ENCODE peak calls at places on chromosomes 7 and 10, in seven cellular contexts. One of them, this sample, is unnamed.

GRCh38 chr10:122049076-122049475 is 60.1 kb downstream of the TACC2 start:
- DNase-seq in esophagus squamous epithelium: no peak
- DNase-seq in H1: no peak
- DNase-seq in GM12891: no peak
- DNase-seq in uterus: no peak
- DNase-seq in spleen: peak; percentile 56
- DNase-seq in A549: no peak
- DNase-seq in this sample: no peak

GRCh38 chr10:118409295-118409694 is 67.2 kb upstream of the FAM204A start:
- DNase-seq in esophagus squamous epithelium: no peak
- DNase-seq in H1: no peak
- DNase-seq in GM12891: no peak
- DNase-seq in uterus: no peak
- DNase-seq in spleen: no peak
- DNase-seq in A549: no peak
- DNase-seq in this sample: no peak

GRCh38 chr7:16668049-16668858 is 22.3 kb downstream of the BZW2 start:
- DNase-seq in esophagus squamous epithelium: no peak
- DNase-seq in H1: no peak
- DNase-seq in GM12891: no peak
- DNase-seq in uterus: peak; percentile 87
- DNase-seq in spleen: no peak
- DNase-seq in A549: peak; percentile 88
- DNase-seq in this sample: peak; percentile 87

GRCh38 chr10:12971001-12971788 is 30.3 kb downstream of the CCDC3 start:
- DNase-seq in esophagus squamous epithelium: no peak
- DNase-seq in H1: no peak
- DNase-seq in GM12891: no peak
- DNase-seq in uterus: no peak
- DNase-seq in spleen: no peak
- DNase-seq in A549: no peak
- DNase-seq in this sample: no peak

GRCh38 chr7:13830604-13830915 is 158.9 kb downstream of the ETV1 start:
- DNase-seq in esophagus squamous epithelium: no peak
- DNase-seq in H1: no peak
- DNase-seq in GM12891: no peak
- DNase-seq in uterus: no peak
- DNase-seq in spleen: no peak
- DNase-seq in A549: no peak
- DNase-seq in this sample: no peak

GRCh38 chr7:73894851-73895441 is 34.0 kb downstream of the TMEM270 start:
- DNase-seq in esophagus squamous epithelium: no peak
- DNase-seq in H1: no peak
- DNase-seq in GM12891: no peak
- DNase-seq in uterus: peak; percentile 93
- DNase-seq in spleen: no peak
- DNase-seq in A549: peak; percentile 76
- DNase-seq in this sample: no peak

GRCh38 chr10:74949024-74949423 is 122.6 kb downstream of the KAT6B start:
- DNase-seq in esophagus squamous epithelium: no peak
- DNase-seq in H1: no peak
- DNase-seq in GM12891: no peak
- DNase-seq in uterus: no peak
- DNase-seq in spleen: no peak
- DNase-seq in A549: no peak
- DNase-seq in this sample: no peak

GRCh38 chr10:5975641-5976473 is 1.5 kb downstream of the IL15RA start:
- DNase-seq in esophagus squamous epithelium: no peak
- DNase-seq in H1: no peak
- DNase-seq in GM12891: peak; percentile 60
- DNase-seq in uterus: peak; percentile 70
- DNase-seq in spleen: no peak
- DNase-seq in A549: no peak
- DNase-seq in this sample: peak; percentile 74

GRCh38 chr7:1670894-1671875 is 1.1 kb downstream of the ELFN1 start:
- DNase-seq in esophagus squamous epithelium: no peak
- DNase-seq in H1: no peak
- DNase-seq in GM12891: no peak
- DNase-seq in uterus: peak; percentile 6
- DNase-seq in spleen: peak; percentile 54
- DNase-seq in A549: no peak
- DNase-seq in this sample: no peak

GRCh38 chr7:42232275-42232674 is 4.7 kb downstream of the GLI3 start:
- DNase-seq in esophagus squamous epithelium: no peak
- DNase-seq in H1: no peak
- DNase-seq in GM12891: no peak
- DNase-seq in uterus: peak; percentile 62
- DNase-seq in spleen: no peak
- DNase-seq in A549: no peak
- DNase-seq in this sample: no peak

GRCh38 chr10:90857635-90858488 is at the start of gene HTR7:
- DNase-seq in esophagus squamous epithelium: no peak
- DNase-seq in H1: no peak
- DNase-seq in GM12891: peak; percentile 56
- DNase-seq in uterus: peak; percentile 43
- DNase-seq in spleen: peak; percentile 89
- DNase-seq in A549: peak; percentile 69
- DNase-seq in this sample: peak; percentile 69

GRCh38 chr10:87873656-87874055 is 10.2 kb downstream of the PTEN start:
- DNase-seq in esophagus squamous epithelium: no peak
- DNase-seq in H1: no peak
- DNase-seq in GM12891: no peak
- DNase-seq in uterus: no peak
- DNase-seq in spleen: no peak
- DNase-seq in A549: no peak
- DNase-seq in this sample: no peak

GRCh38 chr10:87882555-87883294 is 19.3 kb downstream of the PTEN start:
- DNase-seq in esophagus squamous epithelium: no peak
- DNase-seq in H1: no peak
- DNase-seq in GM12891: no peak
- DNase-seq in uterus: no peak
- DNase-seq in spleen: no peak
- DNase-seq in A549: no peak
- DNase-seq in this sample: no peak

GRCh38 chr10:87875929-87876571 is 12.6 kb downstream of the PTEN start:
- DNase-seq in esophagus squamous epithelium: no peak
- DNase-seq in H1: no peak
- DNase-seq in GM12891: no peak
- DNase-seq in uterus: no peak
- DNase-seq in spleen: no peak
- DNase-seq in A549: no peak
- DNase-seq in this sample: no peak

GRCh38 chr10:87878664-87879459 is 15.4 kb downstream of the PTEN start:
- DNase-seq in esophagus squamous epithelium: no peak
- DNase-seq in H1: no peak
- DNase-seq in GM12891: no peak
- DNase-seq in uterus: no peak
- DNase-seq in spleen: no peak
- DNase-seq in A549: no peak
- DNase-seq in this sample: peak; percentile 70
- TF ChIP-seq POLR2A in esophagus squamous epithelium: no peak
- TF ChIP-seq POLR2A in H1: no peak
- TF ChIP-seq POLR2A in GM12891: no peak
- TF ChIP-seq POLR2A in uterus: no peak
- TF ChIP-seq POLR2A in spleen: no peak
- TF ChIP-seq POLR2A in A549: no peak
- TF ChIP-seq POLR2A in this sample: no peak

GRCh38 chr10:102641398-102641797 is 2.9 kb upstream of the TRIM8 start:
- DNase-seq in esophagus squamous epithelium: no peak
- DNase-seq in H1: no peak
- DNase-seq in GM12891: no peak
- DNase-seq in uterus: no peak
- DNase-seq in spleen: no peak
- DNase-seq in A549: no peak
- DNase-seq in this sample: peak; percentile 37

GRCh38 chr10:102642553-102643345 is 1.5 kb upstream of the TRIM8 start:
- DNase-seq in esophagus squamous epithelium: no peak
- DNase-seq in H1: no peak
- DNase-seq in GM12891: no peak
- DNase-seq in uterus: peak; percentile 75
- DNase-seq in spleen: peak; percentile 91
- DNase-seq in A549: no peak
- DNase-seq in this sample: peak; percentile 67

GRCh38 chr10:102644066-102644645 is at the start of gene TRIM8:
- DNase-seq in esophagus squamous epithelium: no peak
- DNase-seq in H1: no peak
- DNase-seq in GM12891: no peak
- DNase-seq in uterus: no peak
- DNase-seq in spleen: peak; percentile 94
- DNase-seq in A549: peak; percentile 51
- DNase-seq in this sample: peak; percentile 81

GRCh38 chr10:102643346-102644065 is 773 bp upstream of the TRIM8 start:
- DNase-seq in esophagus squamous epithelium: no peak
- DNase-seq in H1: no peak
- DNase-seq in GM12891: no peak
- DNase-seq in uterus: peak; percentile 68
- DNase-seq in spleen: peak; percentile 89
- DNase-seq in A549: peak; percentile 51
- DNase-seq in this sample: peak; percentile 74

DNA sequence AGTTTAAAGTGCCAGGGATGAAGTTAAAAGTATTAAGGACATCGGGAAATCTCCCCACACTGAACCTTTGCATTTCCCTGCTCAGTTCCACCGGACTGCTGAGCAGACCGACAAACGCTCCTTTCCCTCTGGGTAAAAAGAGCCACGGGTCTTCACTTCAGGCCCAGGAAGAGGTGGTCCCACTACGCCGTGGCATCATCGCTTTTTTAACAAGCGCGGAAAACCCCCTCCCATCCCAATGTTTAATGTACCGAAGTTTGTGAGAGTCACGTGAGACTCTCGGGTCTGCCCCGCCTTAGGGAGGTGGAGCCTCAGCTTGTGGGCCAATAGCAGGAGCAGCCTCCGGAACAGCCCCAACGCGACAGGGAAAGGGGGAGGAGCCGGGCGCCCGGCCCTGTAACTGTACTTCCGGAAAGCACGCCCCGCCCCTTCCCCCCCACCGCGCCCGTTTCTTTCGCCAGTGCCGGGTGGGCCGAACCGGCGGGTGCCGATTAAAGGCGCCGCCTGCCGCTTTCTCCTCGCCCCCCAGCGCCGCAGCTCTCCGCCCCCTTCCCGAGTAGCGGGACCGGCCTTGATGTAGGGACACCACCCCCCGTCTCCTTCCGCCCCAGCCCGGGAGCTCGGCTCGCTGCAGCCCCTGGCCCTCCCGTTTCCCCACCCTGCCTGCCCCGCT is 2.3 kb upstream of the TRIM8 start:
- DNase-seq in esophagus squamous epithelium: peak; percentile 93
- DNase-seq in H1: peak; percentile 94
- DNase-seq in GM12891: peak; percentile 79
- DNase-seq in uterus: peak; percentile 99
- DNase-seq in spleen: peak; percentile 99
- DNase-seq in A549: peak; percentile 94
- DNase-seq in this sample: peak; percentile 99
- TF ChIP-seq POLR2A in esophagus squamous epithelium: no peak
- TF ChIP-seq POLR2A in H1: no peak
- TF ChIP-seq POLR2A in GM12891: no peak
- TF ChIP-seq POLR2A in uterus: peak; percentile 77
- TF ChIP-seq POLR2A in spleen: no peak
- TF ChIP-seq POLR2A in A549: peak; percentile 21
- TF ChIP-seq POLR2A in this sample: peak; percentile 80

GRCh38 chr10:69633673-69634635 is 3.9 kb downstream of the FAM241B start:
- DNase-seq in esophagus squamous epithelium: no peak
- DNase-seq in H1: no peak
- DNase-seq in GM12891: no peak
- DNase-seq in uterus: no peak
- DNase-seq in spleen: peak; percentile 64
- DNase-seq in A549: no peak
- DNase-seq in this sample: no peak

GRCh38 chr10:69635428-69636272 is 5.6 kb downstream of the FAM241B start:
- DNase-seq in esophagus squamous epithelium: no peak
- DNase-seq in H1: no peak
- DNase-seq in GM12891: no peak
- DNase-seq in uterus: no peak
- DNase-seq in spleen: peak; percentile 65
- DNase-seq in A549: no peak
- DNase-seq in this sample: no peak

GRCh38 chr10:69636626-69637550 is 6.8 kb downstream of the FAM241B start:
- DNase-seq in esophagus squamous epithelium: no peak
- DNase-seq in H1: no peak
- DNase-seq in GM12891: no peak
- DNase-seq in uterus: no peak
- DNase-seq in spleen: peak; percentile 71
- DNase-seq in A549: peak; percentile 35
- DNase-seq in this sample: no peak

GRCh38 chr10:69634759-69635425 is 4.8 kb downstream of the FAM241B start:
- DNase-seq in esophagus squamous epithelium: no peak
- DNase-seq in H1: no peak
- DNase-seq in GM12891: no peak
- DNase-seq in uterus: no peak
- DNase-seq in spleen: peak; percentile 57
- DNase-seq in A549: no peak
- DNase-seq in this sample: no peak

GRCh38 chr10:69636273-69636575 is 6.2 kb downstream of the FAM241B start:
- DNase-seq in esophagus squamous epithelium: no peak
- DNase-seq in H1: no peak
- DNase-seq in GM12891: no peak
- DNase-seq in uterus: no peak
- DNase-seq in spleen: peak; percentile 59
- DNase-seq in A549: no peak
- DNase-seq in this sample: no peak
- TF ChIP-seq POLR2A in esophagus squamous epithelium: no peak
- TF ChIP-seq POLR2A in H1: no peak
- TF ChIP-seq POLR2A in GM12891: no peak
- TF ChIP-seq POLR2A in uterus: no peak
- TF ChIP-seq POLR2A in spleen: no peak
- TF ChIP-seq POLR2A in A549: no peak
- TF ChIP-seq POLR2A in this sample: no peak

GRCh38 chr7:28685660-28686417 is 272.3 kb downstream of the TRIL start:
- DNase-seq in esophagus squamous epithelium: peak; percentile 46
- DNase-seq in H1: peak; percentile 77
- DNase-seq in GM12891: no peak
- DNase-seq in uterus: peak; percentile 99
- DNase-seq in spleen: peak; percentile 83
- DNase-seq in A549: peak; percentile 78
- DNase-seq in this sample: peak; percentile 82
- TF ChIP-seq POLR2A in esophagus squamous epithelium: no peak
- TF ChIP-seq POLR2A in H1: no peak
- TF ChIP-seq POLR2A in GM12891: no peak
- TF ChIP-seq POLR2A in uterus: peak; percentile 63
- TF ChIP-seq POLR2A in spleen: no peak
- TF ChIP-seq POLR2A in A549: no peak
- TF ChIP-seq POLR2A in this sample: no peak

GRCh38 chr7:56051339-56052191 is at the start of the genes CCT6A and PSPH:
- DNase-seq in esophagus squamous epithelium: peak; percentile 82
- DNase-seq in H1: peak; percentile 95
- DNase-seq in GM12891: peak; percentile 85
- DNase-seq in uterus: peak; percentile 97
- DNase-seq in spleen: peak; percentile 98
- DNase-seq in A549: peak; percentile 89
- DNase-seq in this sample: peak; percentile 96
- TF ChIP-seq POLR2A in esophagus squamous epithelium: no peak
- TF ChIP-seq POLR2A in H1: peak; percentile 85
- TF ChIP-seq POLR2A in GM12891: peak; percentile 89
- TF ChIP-seq POLR2A in uterus: peak; percentile 64
- TF ChIP-seq POLR2A in spleen: peak; percentile 9
- TF ChIP-seq POLR2A in A549: peak; percentile 96
- TF ChIP-seq POLR2A in this sample: peak; percentile 86

GRCh38 chr7:139583826-139584553 is 60.5 kb downstream of the CLEC2L start:
- DNase-seq in esophagus squamous epithelium: no peak
- DNase-seq in H1: no peak
- DNase-seq in GM12891: no peak
- DNase-seq in uterus: no peak
- DNase-seq in spleen: peak; percentile 61
- DNase-seq in A549: no peak
- DNase-seq in this sample: no peak
- TF ChIP-seq POLR2A in esophagus squamous epithelium: no peak
- TF ChIP-seq POLR2A in H1: no peak
- TF ChIP-seq POLR2A in GM12891: no peak
- TF ChIP-seq POLR2A in uterus: no peak
- TF ChIP-seq POLR2A in spleen: no peak
- TF ChIP-seq POLR2A in A549: no peak
- TF ChIP-seq POLR2A in this sample: no peak

GRCh38 chr10:3868274-3868669 is 83.3 kb upstream of the KLF6 start:
- DNase-seq in esophagus squamous epithelium: no peak
- DNase-seq in H1: no peak
- DNase-seq in GM12891: no peak
- DNase-seq in uterus: no peak
- DNase-seq in spleen: no peak
- DNase-seq in A549: no peak
- DNase-seq in this sample: no peak
- TF ChIP-seq POLR2A in esophagus squamous epithelium: no peak
- TF ChIP-seq POLR2A in H1: no peak
- TF ChIP-seq POLR2A in GM12891: no peak
- TF ChIP-seq POLR2A in uterus: no peak
- TF ChIP-seq POLR2A in spleen: no peak
- TF ChIP-seq POLR2A in A549: no peak
- TF ChIP-seq POLR2A in this sample: no peak

This sample was measured in erythroblast.